ENCODE peak calls at places on chromosomes 7 and 10, in nine cellular contexts. B, A, S, Y, P, G, L, D and F are unnamed samples.

GRCh38 chr7:7176421-7177043 is 5.8 kb upstream of the C1GALT1 start:
- DNase-seq in S (no peak), B (no peak), A (peak; percentile 87), D (no peak), P (peak; percentile 91), L (no peak), Y (peak; percentile 81), G (no peak), F (no peak)

GRCh38 chr10:61895898-61896605 is 5.4 kb upstream of the ARID5B start:
- DNase-seq in P (no peak), D (no peak), A (no peak), S (no peak), Y (no peak), B (no peak), G (no peak), L (no peak), F (no peak)

GRCh38 chr10:88131561-88132139 is 268.2 kb downstream of the PTEN start:
- DNase-seq in A (peak; percentile 93), Y (no peak), S (no peak), B (no peak), D (peak; percentile 38), L (no peak), P (no peak), G (no peak), F (no peak)

GRCh38 chr10:33217854-33218253 is 116.6 kb downstream of the NRP1 start:
- DNase-seq in A (peak; percentile 39), B (no peak), L (no peak), D (no peak), G (no peak), Y (no peak), S (no peak), P (no peak), F (no peak)

GRCh38 chr7:74033372-74034311 is 5.7 kb downstream of the ELN start:
- DNase-seq in S (no peak), G (no peak), Y (no peak), B (no peak), P (no peak), D (no peak), L (peak; percentile 97), A (no peak), F (no peak)

GRCh38 chr10:97089209-97089865 is 96.4 kb downstream of the SLIT1 start:
- DNase-seq in Y (no peak), B (peak; percentile 84), P (no peak), S (no peak), L (no peak), A (peak; percentile 71), G (no peak), D (no peak), F (no peak)

GRCh38 chr7:40437936-40438634 is 303.3 kb downstream of the SUGCT start:
- DNase-seq in Y (no peak), G (no peak), S (no peak), D (no peak), A (no peak), L (no peak), B (no peak), P (peak; percentile 20), F (no peak)

GRCh38 chr10:46257099-46257498 is 29.7 kb upstream of the ANTXRL start:
- DNase-seq in Y (no peak), D (no peak), L (no peak), P (no peak), A (no peak), B (no peak), G (no peak), S (no peak), F (no peak)

GRCh38 chr10:22341190-22341935 is 3.9 kb upstream of the SPAG6 start:
- DNase-seq in B (no peak), D (peak; percentile 53), G (no peak), A (no peak), L (peak; percentile 79), S (no peak), P (peak; percentile 15), Y (no peak), F (no peak)

GRCh38 chr7:66504131-66504530 is 124.5 kb upstream of the KCTD7 start:
- DNase-seq in A (no peak), G (no peak), B (no peak), D (no peak), Y (no peak), L (no peak), S (no peak), P (no peak), F (no peak)

GRCh38 chr10:122546242-122546641 is 14.3 kb upstream of the DMBT1 start:
- DNase-seq in G (no peak), P (no peak), D (no peak), L (no peak), S (no peak), B (peak; percentile 26), A (no peak), Y (no peak), F (no peak)

GRCh38 chr7:6277476-6277875 is 5.1 kb upstream of the CYTH3 start:
- DNase-seq in Y (no peak), D (no peak), A (no peak), G (no peak), P (no peak), B (no peak), S (no peak), L (no peak), F (no peak)

DNA sequence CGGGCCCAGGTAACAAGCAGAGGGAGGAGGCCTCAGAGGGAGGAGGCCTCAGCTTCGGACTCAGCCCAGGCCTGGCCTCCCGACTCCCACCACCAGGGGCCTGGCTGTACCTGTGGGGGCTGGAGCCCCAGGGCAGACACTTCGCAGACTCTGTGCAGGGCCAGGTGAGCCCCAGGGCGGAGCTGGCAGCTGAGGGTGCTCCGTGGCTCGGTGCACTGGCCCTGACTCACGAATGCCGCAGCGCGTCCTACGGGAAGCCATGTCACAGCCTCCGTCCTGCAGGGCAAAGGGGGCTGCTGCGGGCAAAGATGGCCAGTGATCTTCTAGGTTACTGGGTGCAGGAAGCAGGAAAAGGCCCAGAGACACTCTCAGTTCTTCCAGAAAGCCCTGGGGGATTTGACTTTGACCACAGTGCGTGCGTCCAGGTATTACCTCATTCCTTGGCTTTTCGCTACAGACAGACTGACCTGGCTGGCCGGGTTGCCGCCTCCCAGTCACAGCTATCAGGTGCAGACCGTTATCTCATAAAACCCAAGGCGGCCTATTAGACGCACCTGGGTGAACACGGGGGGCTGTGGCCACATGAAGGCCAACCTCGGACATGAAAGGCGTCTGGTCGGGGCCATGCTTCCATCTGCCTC is 80.1 kb downstream of the FOXL3 start:
- DNase-seq in S (peak; percentile 59), A (peak; percentile 78), G (no peak), P (no peak), D (no peak), B (peak; percentile 71), L (no peak), Y (no peak), F (no peak)
- TF ChIP-seq CTCF in S (peak; percentile 24), A (peak; percentile 38), G (no peak), P (no peak), D (peak; percentile 57), B (peak; percentile 77), L (no peak), Y (no peak), F (no peak)

DNA sequence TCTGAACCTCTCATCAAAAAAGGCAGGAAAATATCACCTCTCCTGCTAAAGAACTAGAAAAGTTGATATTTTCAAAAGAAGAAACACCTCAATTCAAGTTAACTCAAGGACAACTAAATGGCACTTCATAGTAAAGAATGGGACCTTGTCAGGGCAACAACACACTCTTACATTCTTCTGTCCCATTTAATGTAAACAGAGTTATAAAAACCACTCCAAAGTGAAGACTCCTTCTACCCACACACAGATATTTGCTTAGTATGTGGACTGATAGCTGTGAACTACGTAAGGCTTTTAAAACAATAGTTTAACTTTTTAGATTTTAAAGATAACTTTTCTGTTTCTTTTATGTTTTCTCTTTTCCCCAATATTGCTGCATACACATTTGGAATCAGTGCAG is 118.3 kb downstream of the ZNF37A start:
- DNase-seq in P (no peak), B (no peak), S (no peak), D (no peak), G (no peak), Y (no peak), A (no peak), L (no peak), F (no peak)
- H3K9me3 ChIP-seq in P (peaks cover 4% of the 10 kb centered on the region), B (peaks cover 76% of the 10 kb centered on the region), S (peaks cover 61% of the 10 kb centered on the region), D (peaks cover 48% of the 10 kb centered on the region), G (no peaks in the 10 kb centered on the region), Y (no peaks in the 10 kb centered on the region), A (peaks cover 12% of the 10 kb centered on the region), L (no peaks in the 10 kb centered on the region), F (no peaks in the 10 kb centered on the region)

GRCh38 chr10:71434760-71435394 is 38.2 kb downstream of the CDH23 start:
- DNase-seq in P (no peak), L (peak; percentile 3), A (no peak), G (no peak), B (peak; percentile 61), S (peak; percentile 37), Y (no peak), D (peak; percentile 25), F (no peak)
- H3K9ac ChIP-seq in P (no peak overlapping the region), L (no peak overlapping the region), A (no peak overlapping the region), G (no peak overlapping the region), B (no peak overlapping the region), S (no peak overlapping the region), Y (no peak overlapping the region), D (no peak overlapping the region), F (no peak overlapping the region)

GRCh38 chr10:117554371-117554770 is 11.8 kb downstream of the EMX2 start:
- DNase-seq in P (no peak), G (no peak), B (no peak), D (no peak), Y (no peak), A (no peak), L (no peak), S (no peak), F (no peak)

GRCh38 chr10:117552759-117553158 is 10.2 kb downstream of the EMX2 start:
- DNase-seq in S (no peak), L (no peak), G (no peak), D (no peak), B (no peak), Y (no peak), A (no peak), P (no peak), F (no peak)

GRCh38 chr10:117553171-117553814 is 10.7 kb downstream of the EMX2 start:
- DNase-seq in A (no peak), S (peak; percentile 67), P (no peak), B (peak; percentile 84), L (no peak), D (peak; percentile 63), Y (no peak), G (no peak), F (no peak)

GRCh38 chr10:117555017-117555416 is 12.5 kb downstream of the EMX2 start:
- DNase-seq in D (no peak), S (no peak), L (no peak), Y (no peak), B (no peak), P (no peak), G (no peak), A (no peak), F (no peak)

DNA sequence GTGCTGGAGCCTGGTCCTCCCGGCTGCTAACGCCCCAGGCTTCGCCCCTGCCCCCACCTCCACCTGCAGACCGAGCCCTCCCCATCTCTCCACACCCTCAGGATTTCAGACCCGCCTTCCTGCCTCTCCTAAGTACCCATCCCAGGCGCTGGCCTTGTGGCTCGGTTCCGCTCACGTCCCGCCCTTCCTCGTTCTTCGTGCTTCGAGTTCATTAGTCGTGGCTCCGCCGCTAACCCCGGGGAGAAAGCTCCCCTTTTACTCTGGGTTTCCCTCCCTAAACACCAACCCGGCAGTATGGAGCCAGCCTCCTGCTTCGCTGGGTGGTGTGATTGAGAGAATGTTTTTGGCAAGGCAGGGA is 11.2 kb downstream of the EMX2 start:
- DNase-seq in P (no peak), B (no peak), D (no peak), Y (no peak), A (no peak), L (no peak), G (no peak), S (no peak), F (no peak)
- TF ChIP-seq CTCF in P (no peak), B (no peak), D (no peak), Y (no peak), A (no peak), L (no peak), G (no peak), S (no peak), F (no peak)

GRCh38 chr7:29078286-29078685 is 68.1 kb downstream of the CPVL start:
- DNase-seq in D (no peak), B (no peak), L (no peak), Y (no peak), S (no peak), P (no peak), G (no peak), A (no peak), F (no peak)
- H3K9me3 ChIP-seq in D (no peaks in the 10 kb centered on the region), B (no peaks in the 10 kb centered on the region), L (no peaks in the 10 kb centered on the region), Y (no peaks in the 10 kb centered on the region), S (no peaks in the 10 kb centered on the region), P (no peaks in the 10 kb centered on the region), G (no peaks in the 10 kb centered on the region), A (no peaks in the 10 kb centered on the region), F (no peaks in the 10 kb centered on the region)